ENCODE peak calls at places on chromosomes 4 and X, in ten cellular contexts. Z is IMR-90; Q is upper lobe of right lung; D is effector memory CD4-positive, alpha-beta T cell; H is ascending aorta; S is OCI-LY7; G is heart right ventricle; R is neural progenitor cell; T is BE2C; L is cardiac muscle cell. V is an unnamed sample. For H3K36me3, the result is how much of the 10 kb centered on the place peaks cover.

GRCh38 chr4:74471228-74471627 is 26.3 kb downstream of the AREG start:
- DNase-seq in Z (no peak), Q (no peak), D (no peak), H (no peak), S (no peak), G (no peak), R (no peak), T (no peak), L (no peak), V (no peak)

GRCh38 chr4:185112104-185112503 is 31.0 kb upstream of the SLC25A4 start:
- DNase-seq in Z (peak), Q (no peak), D (no peak), H (no peak), S (no peak), G (no peak), R (no peak), T (peak), L (peak), V (no peak)

GRCh38 chr4:105950701-105951100 is 55.4 kb downstream of the NPNT start:
- DNase-seq in Z (no peak), Q (no peak), D (no peak), H (no peak), S (no peak), G (no peak), R (no peak), T (no peak), L (no peak), V (no peak)

GRCh38 chr4:7340553-7341433 is 93.9 kb downstream of the PSAPL1 start:
- DNase-seq in Z (no peak), Q (peak), D (no peak), H (no peak), S (no peak), G (no peak), R (no peak), T (no peak), L (no peak), V (no peak)

GRCh38 chr4:38189445-38189844 is 229.2 kb downstream of the PTTG2 start:
- DNase-seq in Z (peak), Q (no peak), D (no peak), H (peak), S (no peak), G (no peak), R (no peak), T (no peak), L (peak), V (no peak)

GRCh38 chrX:152637649-152638442 is at the start of gene GABRQ:
- DNase-seq in Z (no peak), Q (peak), D (no peak), H (no peak), S (no peak), G (peak), R (peak), T (peak), L (peak), V (no peak)

GRCh38 chr4:71878388-71878787 is 94.5 kb upstream of the GC start:
- DNase-seq in Z (no peak), Q (no peak), D (no peak), H (no peak), S (no peak), G (no peak), R (no peak), T (no peak), L (no peak), V (no peak)

GRCh38 chr4:150283689-150284088 is 205.4 kb downstream of the DCLK2 start:
- DNase-seq in Z (peak), Q (no peak), D (no peak), H (no peak), S (no peak), G (no peak), R (no peak), T (no peak), L (peak), V (no peak)

GRCh38 chr4:143587703-143588102 is 74.2 kb downstream of the SMARCA5 start:
- DNase-seq in Z (no peak), Q (no peak), D (no peak), H (no peak), S (no peak), G (no peak), R (no peak), T (no peak), L (peak), V (no peak)

GRCh38 chr4:1047106-1047975 is 35.9 kb downstream of the FGFRL1 start:
- DNase-seq in Z (no peak), Q (peak), D (no peak), H (no peak), S (no peak), G (peak), R (peak), T (peak), L (no peak), V (no peak)

GRCh38 chr4:7068279-7068842 is 497 bp upstream of the GRPEL1 start:
- DNase-seq in Z (no peak), Q (no peak), D (no peak), H (no peak), S (no peak), G (no peak), R (no peak), T (no peak), L (no peak), V (no peak)

GRCh38 chr4:154626793-154627484 is 14.5 kb upstream of the FGG start:
- DNase-seq in Z (peak), Q (peak), D (no peak), H (no peak), S (peak), G (peak), R (peak), T (peak), L (peak), V (no peak)

GRCh38 chr4:153246446-153247115 is 42.3 kb downstream of the TRIM2 start:
- DNase-seq in Z (no peak), Q (no peak), D (no peak), H (no peak), S (no peak), G (no peak), R (no peak), T (no peak), L (no peak), V (no peak)

GRCh38 chr4:4981427-4981826 is 37.8 kb downstream of the CYTL1 start:
- DNase-seq in Z (no peak), Q (no peak), D (no peak), H (no peak), S (no peak), G (no peak), R (no peak), T (no peak), L (peak), V (no peak)

GRCh38 chr4:139913398-139913990 is 240.5 kb downstream of the MAML3 start:
- DNase-seq in Z (peak), Q (no peak), D (no peak), H (no peak), S (no peak), G (no peak), R (no peak), T (no peak), L (peak), V (no peak)

GRCh38 chr4:107210450-107211239 is 174.5 kb upstream of the DKK2 start:
- DNase-seq in Z (peak), Q (no peak), D (no peak), H (no peak), S (no peak), G (no peak), R (no peak), T (no peak), L (peak), V (no peak)

GRCh38 chrX:19688426-19688825 is 173.1 kb upstream of the MAP3K15 start:
- DNase-seq in Z (no peak), Q (no peak), D (no peak), H (no peak), S (no peak), G (no peak), R (no peak), T (no peak), L (no peak), V (no peak)

GRCh38 chr4:52606766-52607165 is 52.3 kb downstream of the USP46 start:
- DNase-seq in Z (peak), Q (no peak), D (no peak), H (no peak), S (no peak), G (no peak), R (no peak), T (no peak), L (no peak), V (no peak)

GRCh38 chr4:681736-682451 is 7.1 kb downstream of the SLC49A3 start:
- DNase-seq in Z (no peak), Q (peak), D (peak), H (no peak), S (no peak), G (no peak), R (peak), T (peak), L (no peak), V (no peak)

GRCh38 chr4:119525771-119526712 is 102.6 kb downstream of the PDE5A start:
- DNase-seq in Z (peak), Q (no peak), D (no peak), H (no peak), S (no peak), G (no peak), R (no peak), T (no peak), L (no peak), V (no peak)

GRCh38 chr4:6142935-6143602 is 57.3 kb downstream of the JAKMIP1 start:
- DNase-seq in Z (no peak), Q (peak), D (no peak), H (no peak), S (no peak), G (no peak), R (no peak), T (no peak), L (no peak), V (no peak)

GRCh38 chrX:134622056-134622812 is 36.0 kb downstream of the PLAC1 start:
- DNase-seq in Z (peak), Q (no peak), D (no peak), H (no peak), S (no peak), G (no peak), R (no peak), T (no peak), L (peak), V (no peak)

GRCh38 chrX:144732588-144732987 is 514.7 kb upstream of the SPANXN1 start:
- DNase-seq in Z (no peak), Q (no peak), D (no peak), H (no peak), S (no peak), G (no peak), R (no peak), T (no peak), L (no peak), V (no peak)

GRCh38 chr4:176334066-176334465 is 14.3 kb downstream of the SPCS3 start:
- DNase-seq in Z (no peak), Q (no peak), D (no peak), H (no peak), S (no peak), G (no peak), R (no peak), T (no peak), L (peak), V (no peak)

GRCh38 chr4:85028910-85029309 is 62.4 kb upstream of the WDFY3 start:
- DNase-seq in Z (peak), Q (no peak), D (no peak), H (no peak), S (no peak), G (no peak), R (no peak), T (peak), L (peak), V (no peak)

GRCh38 chr4:27010334-27010940 is 149.8 kb downstream of the STIM2 start:
- DNase-seq in Z (peak), Q (peak), D (peak), H (no peak), S (peak), G (peak), R (peak), T (peak), L (peak), V (no peak)

GRCh38 chrX:72280210-72280882 is 3.3 kb upstream of the RPS4X start:
- DNase-seq in Z (peak), Q (no peak), D (no peak), H (no peak), S (no peak), G (no peak), R (no peak), T (no peak), L (no peak), V (no peak)

GRCh38 chr4:76977731-76978350 is 28.3 kb downstream of the SEPTIN11 start:
- DNase-seq in Z (peak), Q (no peak), D (no peak), H (no peak), S (no peak), G (no peak), R (no peak), T (no peak), L (peak), V (no peak)

GRCh38 chr4:158176108-158176507 is 3.3 kb upstream of the GASK1B start:
- DNase-seq in Z (peak), Q (peak), D (no peak), H (no peak), S (no peak), G (no peak), R (no peak), T (no peak), L (no peak), V (no peak)

GRCh38 chrX:101550362-101550761 is at the start of gene ARMCX1:
- DNase-seq in Z (peak), Q (peak), D (no peak), H (peak), S (no peak), G (peak), R (peak), T (peak), L (peak), V (no peak)

DNA sequence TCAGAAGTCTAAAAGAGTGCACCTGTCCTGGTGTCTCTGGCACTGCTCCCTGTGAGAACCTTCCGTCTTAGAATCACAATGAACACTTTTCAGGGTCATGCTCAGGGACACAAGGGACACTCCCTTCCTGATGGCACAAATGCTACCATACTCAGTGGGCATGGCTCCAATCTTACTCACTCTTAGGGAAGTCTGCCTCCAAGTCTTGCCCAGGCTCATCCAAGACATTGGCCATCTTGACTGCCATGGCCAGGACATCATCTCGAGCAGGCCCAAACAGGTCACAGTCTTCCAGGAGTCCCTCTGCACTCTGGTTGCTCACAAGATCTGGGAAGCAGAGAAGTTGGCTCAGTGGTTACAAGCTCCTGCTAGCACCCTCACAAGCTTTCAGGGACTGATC is 8.8 kb downstream of the ZMYM3 start:
- DNase-seq in Z (no peak), Q (no peak), D (no peak), H (no peak), S (no peak), G (no peak), R (no peak), T (no peak), L (no peak), V (no peak)
- H3K36me3 ChIP-seq in Z (half or more), Q (under half), D (under half), H (under half), S (half or more), G (under half), R (under half), T (under half), L (under half), V (under half)

DNA sequence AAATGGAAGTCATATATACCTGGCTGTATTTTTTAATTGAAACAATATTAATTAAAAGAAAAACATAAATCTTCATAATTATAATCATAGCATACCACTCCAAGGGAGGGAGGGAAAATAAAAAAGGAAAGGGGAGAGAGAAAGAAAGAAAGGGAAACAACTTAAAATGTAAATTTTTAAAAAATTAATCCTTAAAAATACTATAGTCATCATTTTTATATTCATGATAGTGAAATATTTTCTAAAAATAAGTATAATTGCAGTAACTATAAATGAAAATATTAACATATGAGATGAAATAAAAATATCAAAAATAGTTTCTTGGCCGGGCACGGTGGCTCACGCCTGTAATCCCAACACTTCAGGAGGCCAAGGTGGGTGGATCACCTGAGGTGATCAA is 59.2 kb downstream of the DDX60L start:
- DNase-seq in Z (no peak), Q (no peak), D (no peak), H (no peak), S (no peak), G (no peak), R (no peak), T (no peak), L (no peak), V (no peak)
- H3K36me3 ChIP-seq in Z (under half), Q (under half), D (half or more), H (under half), S (under half), G (under half), R (under half), T (under half), L (under half), V (under half)

DNA sequence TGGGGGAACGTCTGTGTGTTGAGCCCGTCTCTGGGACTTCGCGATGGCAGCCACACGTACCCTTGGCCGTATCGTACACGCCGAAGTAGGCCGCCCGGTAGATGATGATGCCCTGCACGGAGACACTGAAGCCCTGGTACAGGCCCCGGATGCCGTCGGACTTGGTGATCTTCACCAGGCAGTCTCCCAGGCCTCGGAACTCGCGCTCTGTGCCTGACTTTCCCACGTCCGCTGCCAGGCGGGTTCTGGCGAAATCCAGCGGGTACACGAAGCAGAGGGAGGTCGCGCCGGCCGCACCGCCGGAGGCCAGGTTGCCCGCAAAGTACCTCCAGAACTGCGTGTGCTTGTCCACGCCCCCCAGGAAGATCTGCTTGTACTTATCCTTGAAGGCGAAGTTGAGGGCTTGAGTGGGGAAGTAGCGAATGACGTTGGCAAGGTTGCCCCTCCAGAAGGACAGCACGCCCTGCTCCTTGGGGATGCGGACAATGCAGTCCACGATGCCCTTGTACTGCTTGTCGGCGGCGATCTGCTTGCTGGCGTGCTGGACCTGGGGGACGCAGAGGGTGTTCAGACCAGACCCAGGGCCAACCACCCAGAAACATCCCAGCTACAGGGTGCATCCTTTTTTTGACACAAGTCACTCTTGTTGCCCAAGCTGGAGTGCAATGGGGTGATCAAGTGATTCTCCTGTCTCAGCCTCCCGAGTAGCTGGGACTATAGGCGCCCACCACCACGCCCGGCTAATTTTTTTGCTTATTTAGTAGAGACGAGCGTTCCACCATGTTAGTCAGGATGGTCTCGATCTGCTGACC is 2.5 kb downstream of the SLC25A6 start:
- DNase-seq in Z (no peak), Q (peak), D (no peak), H (no peak), S (no peak), G (no peak), R (no peak), T (no peak), L (no peak), V (no peak)
- H3K36me3 ChIP-seq in Z (half or more), Q (half or more), D (half or more), H (half or more), S (half or more), G (under half), R (under half), T (half or more), L (half or more), V (half or more)

DNA sequence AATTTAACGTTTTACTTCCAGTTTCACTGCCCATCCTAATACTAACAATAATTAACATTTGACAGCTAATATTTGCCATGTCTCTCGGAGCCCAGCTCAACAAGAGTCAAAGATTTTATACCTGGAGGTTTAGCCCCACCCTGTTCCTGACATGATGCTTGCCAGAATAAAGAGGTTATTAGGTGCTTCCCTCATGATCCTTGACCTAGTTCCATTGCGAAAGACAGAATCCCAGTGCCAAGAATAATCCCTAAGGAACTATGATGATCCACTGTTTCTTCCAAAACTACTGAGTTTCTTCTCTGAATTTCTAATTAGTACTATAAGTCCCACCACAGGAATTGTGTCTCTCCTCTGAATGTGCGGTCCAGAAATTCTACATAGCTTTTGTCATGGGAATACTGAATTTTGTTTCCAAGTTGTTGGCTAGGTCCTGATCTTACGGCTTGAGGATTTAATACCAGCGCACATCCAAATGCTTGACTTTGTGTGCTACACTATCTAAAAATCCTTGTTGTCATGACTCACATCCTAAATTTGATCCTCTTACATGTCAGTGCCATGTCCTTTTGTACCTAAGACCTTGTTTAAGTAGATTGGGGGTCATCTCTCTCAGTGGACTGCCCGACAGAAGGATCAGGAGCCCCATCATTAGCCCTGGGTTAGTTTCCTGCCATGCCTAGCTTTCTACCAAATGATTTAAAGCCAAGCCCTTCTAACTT is 23.1 kb downstream of the ANTXR2 start:
- DNase-seq in Z (no peak), Q (no peak), D (no peak), H (no peak), S (no peak), G (no peak), R (no peak), T (no peak), L (no peak), V (no peak)
- H3K36me3 ChIP-seq in Z (under half), Q (under half), D (under half), H (under half), S (under half), G (under half), R (under half), T (under half), L (under half), V (under half)

DNA sequence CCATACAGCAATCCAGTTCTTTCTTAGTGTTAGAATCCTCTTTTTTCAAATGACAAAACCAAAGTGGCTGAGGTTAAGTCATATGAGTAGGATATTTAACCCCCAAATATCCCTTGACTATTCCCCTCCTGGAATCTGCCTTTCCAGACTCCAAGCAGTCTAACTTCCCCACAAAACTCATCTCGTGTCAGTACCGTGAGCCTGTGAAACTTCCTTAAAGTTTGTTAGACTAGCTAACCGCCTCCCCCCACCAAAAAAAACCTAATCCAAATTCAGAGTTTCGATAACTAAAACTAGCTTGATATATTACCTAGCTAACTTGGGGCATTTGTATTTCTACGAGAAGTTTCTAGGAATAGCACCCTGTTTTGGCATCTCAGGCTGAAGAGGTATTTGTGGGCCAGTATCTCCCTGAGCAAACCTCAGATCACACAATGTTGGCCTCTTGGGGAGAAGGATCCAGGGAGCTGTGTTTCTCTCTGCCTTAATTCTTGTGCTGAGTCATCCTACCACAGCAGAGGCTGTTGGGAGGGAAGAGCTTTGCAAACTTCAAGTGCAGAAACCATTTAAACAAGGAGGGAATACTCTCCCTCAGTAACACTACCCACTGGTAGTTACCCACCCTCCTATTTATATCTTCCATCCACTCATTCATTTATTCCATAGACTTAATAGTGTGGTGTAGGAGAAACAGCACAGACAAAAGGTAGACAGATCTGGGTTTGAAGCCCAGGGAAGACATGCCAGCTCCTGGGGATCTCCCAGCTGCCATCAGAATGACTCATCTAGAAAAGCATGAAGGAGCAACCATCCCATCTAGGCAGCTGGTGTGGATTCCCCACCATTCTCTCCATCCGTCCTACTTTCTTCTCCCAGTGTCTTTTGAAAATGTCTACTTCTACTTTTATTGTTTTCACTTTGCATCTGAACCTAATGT is 39.3 kb upstream of the TXK start:
- DNase-seq in Z (peak), Q (no peak), D (no peak), H (no peak), S (no peak), G (no peak), R (peak), T (no peak), L (peak), V (no peak)
- H3K36me3 ChIP-seq in Z (under half), Q (under half), D (under half), H (under half), S (under half), G (under half), R (under half), T (under half), L (under half), V (under half)